ENCODE peak calls at places on chromosomes 5 and 9, in seven cellular contexts. A is cardiac fibroblast, R is AG08395, Y is NCI-H774, O is H9, Q is fibroblast of the aortic adventitia, W is aorta. D is an unnamed sample.

GRCh38 chr9:122190597-122191381 is 31.1 kb downstream of the MORN5 start:
- DNase-seq in A (no peak), R (peak), Y (peak), O (no peak), Q (no peak), W (no peak), D (no peak)

GRCh38 chr9:22446589-22446949 is at the start of gene DMRTA1:
- DNase-seq in A (peak), R (peak), Y (peak), O (peak), Q (peak), W (peak), D (no peak)

GRCh38 chr9:5976668-5977397 is 38.6 kb downstream of the RANBP6 start:
- DNase-seq in A (peak), R (no peak), Y (no peak), O (no peak), Q (no peak), W (no peak), D (no peak)

GRCh38 chr5:77006124-77006523 is 24.1 kb upstream of the AGGF1 start:
- DNase-seq in A (no peak), R (no peak), Y (no peak), O (no peak), Q (no peak), W (no peak), D (no peak)

GRCh38 chr5:56060276-56061110 is 65.7 kb upstream of the IL6ST start:
- DNase-seq in A (peak), R (no peak), Y (no peak), O (no peak), Q (no peak), W (no peak), D (no peak)

GRCh38 chr5:138649775-138650174 is 74.6 kb upstream of the HSPA9 start:
- DNase-seq in A (no peak), R (no peak), Y (no peak), O (peak), Q (no peak), W (no peak), D (no peak)

GRCh38 chr9:20236676-20237075 is 385.6 kb downstream of the MLLT3 start:
- DNase-seq in A (no peak), R (no peak), Y (peak), O (no peak), Q (no peak), W (no peak), D (no peak)

GRCh38 chr9:114080773-114081440 is 2.8 kb upstream of the AMBP start:
- DNase-seq in A (no peak), R (no peak), Y (no peak), O (peak), Q (no peak), W (no peak), D (no peak)

GRCh38 chr9:130445268-130445983 is 665 bp downstream of the ASS1 start:
- DNase-seq in A (peak), R (peak), Y (no peak), O (no peak), Q (peak), W (peak), D (no peak)

GRCh38 chr9:125513634-125514413 is 193.2 kb downstream of the MAPKAP1 start:
- DNase-seq in A (peak), R (peak), Y (no peak), O (no peak), Q (peak), W (no peak), D (no peak)

GRCh38 chr9:79471577-79472543 is 99.9 kb upstream of the TLE4 start:
- DNase-seq in A (peak), R (peak), Y (no peak), O (no peak), Q (peak), W (peak), D (peak)

GRCh38 chr9:1946506-1946905 is 68.6 kb upstream of the SMARCA2 start:
- DNase-seq in A (peak), R (no peak), Y (no peak), O (no peak), Q (no peak), W (no peak), D (no peak)

GRCh38 chr9:4084440-4084818 is 215.4 kb downstream of the GLIS3 start:
- DNase-seq in A (peak), R (no peak), Y (no peak), O (no peak), Q (no peak), W (no peak), D (no peak)

GRCh38 chr5:124596595-124597388 is 149.6 kb downstream of the ZNF608 start:
- DNase-seq in A (peak), R (peak), Y (no peak), O (no peak), Q (peak), W (no peak), D (no peak)

GRCh38 chr5:6544561-6544935 is 88.3 kb downstream of the NSUN2 start:
- DNase-seq in A (no peak), R (no peak), Y (peak), O (no peak), Q (no peak), W (no peak), D (peak)

GRCh38 chr5:42675602-42676001 is 81.0 kb upstream of the CCDC152 start:
- DNase-seq in A (no peak), R (no peak), Y (no peak), O (no peak), Q (no peak), W (no peak), D (no peak)

GRCh38 chr9:70478963-70479641 is 64.6 kb upstream of the KLF9 start:
- DNase-seq in A (peak), R (no peak), Y (no peak), O (no peak), Q (peak), W (no peak), D (no peak)

GRCh38 chr5:7391688-7392400 is 4.1 kb upstream of the ADCY2 start:
- DNase-seq in A (no peak), R (no peak), Y (no peak), O (no peak), Q (no peak), W (no peak), D (no peak)

GRCh38 chr5:177430146-177430951 is 3.9 kb downstream of the GRK6 start:
- DNase-seq in A (no peak), R (no peak), Y (no peak), O (no peak), Q (no peak), W (no peak), D (no peak)

GRCh38 chr9:79131375-79131774 is 440.4 kb upstream of the TLE4 start:
- DNase-seq in A (no peak), R (no peak), Y (no peak), O (no peak), Q (no peak), W (no peak), D (no peak)

GRCh38 chr5:98016771-98017170 is 756.7 kb upstream of the RGMB start:
- DNase-seq in A (peak), R (peak), Y (no peak), O (no peak), Q (no peak), W (no peak), D (no peak)

GRCh38 chr9:127277099-127277498 is 12.5 kb downstream of the GARNL3 start:
- DNase-seq in A (no peak), R (no peak), Y (no peak), O (no peak), Q (no peak), W (no peak), D (no peak)

GRCh38 chr5:125595095-125595494 is 828.1 kb upstream of the GRAMD2B start:
- DNase-seq in A (peak), R (peak), Y (no peak), O (no peak), Q (peak), W (no peak), D (no peak)

GRCh38 chr5:148826082-148826971 is at the start of gene ADRB2:
- DNase-seq in A (peak), R (peak), Y (peak), O (peak), Q (peak), W (peak), D (peak)

GRCh38 chr9:4339783-4340335 is 40.0 kb upstream of the GLIS3 start:
- DNase-seq in A (no peak), R (peak), Y (no peak), O (no peak), Q (no peak), W (no peak), D (no peak)

GRCh38 chr5:93359296-93359957 is 221.6 kb downstream of the NR2F1-AS1 start:
- DNase-seq in A (peak), R (peak), Y (no peak), O (no peak), Q (peak), W (no peak), D (no peak)